ENCODE peak calls at places on chromosome 18, in eight cellular contexts. J is SJSA1, G is IMR-90, C is GM12864, I is right cardiac atrium, Y is GM23248, R is small intestine, U is heart right ventricle. V is an unnamed sample.

GRCh38 chr18:45463433-45463832 is 151.8 kb upstream of the SLC14A2 start:
- DNase-seq in R (no peak), I (no peak), U (no peak), C (no peak), Y (no peak), G (no peak), J (no peak), V (no peak)

GRCh38 chr18:7921938-7922587 is 354.9 kb downstream of the PTPRM start:
- DNase-seq in I (no peak), Y (peak), J (no peak), R (no peak), G (peak), C (no peak), U (no peak), V (peak)

GRCh38 chr18:34709104-34709503 is 994 bp upstream of the DTNA start:
- DNase-seq in Y (peak), R (no peak), C (no peak), J (no peak), U (no peak), I (peak), G (peak), V (peak)

GRCh38 chr18:43542016-43542415 is 264.7 kb upstream of the SYT4 start:
- DNase-seq in U (no peak), R (no peak), C (no peak), G (no peak), I (peak), J (no peak), Y (no peak), V (no peak)

GRCh38 chr18:2887470-2887869 is 40.7 kb downstream of the EMILIN2 start:
- DNase-seq in C (no peak), J (peak), I (no peak), Y (no peak), G (no peak), U (no peak), R (no peak), V (no peak)

GRCh38 chr18:10927980-10928605 is 221.3 kb downstream of the PIEZO2 start:
- DNase-seq in C (peak), Y (peak), I (no peak), G (peak), U (no peak), J (no peak), R (no peak), V (peak)

GRCh38 chr18:35811896-35812295 is 160.6 kb upstream of the RMP24 start:
- DNase-seq in Y (no peak), I (no peak), R (no peak), G (no peak), U (no peak), C (no peak), J (no peak), V (peak)

GRCh38 chr18:58213445-58213844 is 169.4 kb downstream of the NEDD4L start:
- DNase-seq in Y (peak), R (no peak), I (no peak), J (peak), G (peak), U (no peak), C (no peak), V (peak)

GRCh38 chr18:40987581-40987980 is 967.5 kb upstream of the PIK3C3 start:
- DNase-seq in J (no peak), R (no peak), C (no peak), G (no peak), Y (no peak), U (no peak), I (no peak), V (no peak)

GRCh38 chr18:46627136-46627535 is 29.9 kb downstream of the LOXHD1 start:
- DNase-seq in G (no peak), R (no peak), Y (no peak), I (no peak), U (no peak), C (no peak), J (no peak), V (no peak)

GRCh38 chr18:57062841-57063240 is 84.0 kb upstream of the BOD1L2 start:
- DNase-seq in R (no peak), U (no peak), Y (no peak), I (no peak), C (no peak), J (no peak), G (no peak), V (no peak)

GRCh38 chr18:67386028-67386427 is 130.5 kb downstream of the DSEL start:
- DNase-seq in C (no peak), I (no peak), Y (peak), G (peak), J (no peak), U (no peak), R (no peak), V (peak)

GRCh38 chr18:6836331-6836730 is 106.8 kb downstream of the ARHGAP28 start:
- DNase-seq in C (no peak), R (no peak), U (no peak), J (no peak), I (no peak), G (peak), Y (no peak), V (no peak)

GRCh38 chr18:11872479-11873136 is 21.4 kb downstream of the CHMP1B start:
- DNase-seq in G (no peak), Y (peak), I (no peak), C (no peak), U (peak), J (no peak), R (peak), V (no peak)

GRCh38 chr18:42446195-42446594 is 491.2 kb downstream of the PIK3C3 start:
- DNase-seq in I (no peak), Y (peak), C (no peak), U (no peak), G (no peak), J (peak), R (no peak), V (peak)

GRCh38 chr18:24633121-24633520 is 172.7 kb downstream of the HRH4 start:
- DNase-seq in J (no peak), C (no peak), U (no peak), Y (peak), G (peak), I (no peak), R (no peak), V (peak)

GRCh38 chr18:57659463-57660102 is 37.9 kb upstream of the NARS1 start:
- DNase-seq in Y (no peak), U (no peak), I (no peak), J (no peak), G (peak), C (no peak), R (no peak), V (peak)

GRCh38 chr18:13464432-13465125 is 246.0 kb downstream of the LDLRAD4 start:
- DNase-seq in J (no peak), R (peak), C (peak), Y (no peak), I (peak), U (peak), G (no peak), V (no peak)

GRCh38 chr18:79528296-79528695 is 132.6 kb downstream of the NFATC1 start:
- DNase-seq in J (no peak), C (no peak), I (peak), U (no peak), Y (no peak), G (no peak), R (no peak), V (no peak)

GRCh38 chr18:26176134-26176533 is 42.5 kb downstream of the PSMA8 start:
- DNase-seq in U (no peak), I (no peak), J (no peak), G (no peak), C (no peak), Y (no peak), R (no peak), V (no peak)

GRCh38 chr18:28115149-28115550 is 61.8 kb downstream of the CDH2 start:
- DNase-seq in U (no peak), I (no peak), Y (peak), C (no peak), R (no peak), J (peak), G (peak), V (peak)

GRCh38 chr18:905307-905947 is 756 bp downstream of the ADCYAP1 start:
- DNase-seq in R (no peak), Y (no peak), U (no peak), I (no peak), G (no peak), J (no peak), C (no peak), V (no peak)

GRCh38 chr18:43780782-43781340 is 503.6 kb upstream of the SYT4 start:
- DNase-seq in J (no peak), I (no peak), C (no peak), R (no peak), U (no peak), Y (peak), G (peak), V (peak)

GRCh38 chr18:71252351-71252862 is 963.6 kb downstream of the SOCS6 start:
- DNase-seq in U (no peak), G (no peak), J (no peak), R (no peak), Y (no peak), I (no peak), C (no peak), V (no peak)

GRCh38 chr18:31206787-31207381 is 44.2 kb upstream of the DSC1 start:
- DNase-seq in C (peak), G (peak), I (peak), U (peak), J (peak), R (peak), Y (no peak), V (peak)

GRCh38 chr18:24987271-24987932 is 364.6 kb downstream of the ZNF521 start:
- DNase-seq in C (no peak), J (no peak), G (peak), Y (peak), I (peak), R (no peak), U (peak), V (peak)

GRCh38 chr18:25814841-25815458 is 275.5 kb downstream of the SS18 start:
- DNase-seq in I (no peak), J (no peak), C (no peak), R (no peak), G (no peak), Y (no peak), U (no peak), V (no peak)

GRCh38 chr18:23835506-23835905 is 146.3 kb downstream of the LAMA3 start:
- DNase-seq in Y (no peak), G (no peak), J (no peak), R (no peak), I (no peak), C (no peak), U (no peak), V (peak)

GRCh38 chr18:63979409-63979908 is 9.6 kb downstream of the SERPINB8 start:
- DNase-seq in R (peak), C (no peak), G (peak), J (peak), Y (peak), I (peak), U (peak), V (peak)
- H3K4me3 ChIP-seq in R (no peak), C (no peak), G (peak), J (peak), Y (peak), I (peak), U (no peak), V (peak)

DNA sequence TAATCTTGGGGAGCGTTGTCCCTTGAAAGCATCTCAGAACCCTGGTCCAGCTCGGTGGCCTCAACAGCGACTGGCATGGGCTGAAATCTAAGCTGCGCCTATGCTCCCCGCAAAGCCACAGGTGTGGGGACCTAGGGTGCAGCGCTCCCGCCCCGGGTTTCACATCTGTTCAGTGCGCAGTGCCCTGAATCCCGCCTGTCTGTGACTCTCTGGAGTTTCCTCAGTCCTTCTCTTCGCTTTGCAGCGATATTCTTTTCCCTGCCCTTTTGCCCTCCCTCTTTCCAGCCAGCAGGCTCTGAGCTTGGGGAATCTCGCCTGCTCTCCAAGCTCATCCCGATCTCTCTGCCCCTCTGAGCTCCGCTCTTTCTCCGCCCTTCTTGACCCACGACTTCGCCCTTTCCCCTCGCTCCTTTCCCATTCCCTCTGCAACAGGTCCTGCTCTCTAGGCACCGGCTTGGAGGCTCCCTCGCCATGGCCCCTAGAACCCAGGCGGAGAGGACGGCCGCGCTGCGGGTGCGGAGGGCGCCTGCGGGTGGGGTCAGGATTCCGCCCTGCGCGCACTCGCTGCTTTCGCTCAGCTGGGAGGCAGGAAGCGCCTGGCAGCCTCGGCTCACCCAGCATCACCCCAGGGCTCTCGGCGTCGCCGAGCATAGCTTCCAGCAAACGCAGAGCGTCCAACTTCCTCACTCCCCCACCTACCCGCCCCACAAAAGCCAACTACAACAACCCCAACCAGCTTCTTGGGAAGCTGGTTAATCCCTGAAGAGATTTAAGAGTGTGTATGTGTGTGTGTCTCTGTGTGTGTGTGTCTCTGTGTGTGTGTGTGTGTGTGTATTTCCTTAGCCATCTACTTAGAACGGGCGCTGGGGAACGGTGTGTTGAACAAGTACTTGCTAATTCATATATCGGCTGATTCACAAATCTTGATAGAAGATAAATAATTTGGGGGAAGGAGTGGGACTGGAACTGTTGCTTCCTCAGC is 1.1 kb downstream of the GRP start:
- DNase-seq in R (no peak), U (no peak), Y (peak), G (no peak), J (no peak), I (no peak), C (no peak), V (no peak)
- H3K4me3 ChIP-seq in R (no peak), U (no peak), Y (peak), G (no peak), J (no peak), I (no peak), C (no peak), V (no peak)

DNA sequence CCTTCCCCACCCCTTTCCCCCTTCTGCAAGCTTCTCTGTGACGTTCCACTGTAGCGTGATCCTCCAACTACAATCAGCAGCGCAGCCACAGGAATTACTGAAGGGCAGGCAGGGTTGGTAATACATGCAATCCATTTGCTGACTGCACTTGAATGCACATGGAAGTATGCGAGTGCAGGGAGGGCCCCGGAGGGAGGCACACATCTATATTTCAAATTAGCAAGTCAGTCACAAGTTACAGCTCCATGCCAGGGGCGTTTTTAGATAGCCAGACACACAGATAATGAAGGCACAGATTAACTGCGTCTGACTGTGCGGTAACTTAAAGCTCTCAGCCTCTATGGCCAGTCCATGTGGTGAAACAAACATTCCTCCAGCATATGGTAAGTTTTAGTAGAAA is 209.2 kb upstream of the GATA6 start:
- DNase-seq in R (no peak), U (no peak), G (no peak), Y (peak), C (no peak), J (no peak), I (no peak), V (no peak)
- H3K4me3 ChIP-seq in R (no peak), U (no peak), G (no peak), Y (no peak), C (no peak), J (no peak), I (no peak), V (no peak)

GRCh38 chr18:49021076-49021432 is 70.3 kb upstream of the SMAD7 start:
- DNase-seq in J (peak), I (no peak), R (no peak), G (no peak), U (no peak), C (no peak), Y (no peak), V (no peak)

GRCh38 chr18:49018961-49019445 is 68.2 kb upstream of the SMAD7 start:
- DNase-seq in R (no peak), I (no peak), J (peak), U (no peak), G (no peak), C (no peak), Y (no peak), V (no peak)

GRCh38 chr18:49020621-49021021 is 69.9 kb upstream of the SMAD7 start:
- DNase-seq in I (no peak), R (no peak), G (peak), U (no peak), Y (peak), C (no peak), J (peak), V (no peak)

GRCh38 chr18:49019446-49020045 is 68.8 kb upstream of the SMAD7 start:
- DNase-seq in J (no peak), I (no peak), R (no peak), C (peak), G (peak), U (no peak), Y (no peak), V (peak)

DNA sequence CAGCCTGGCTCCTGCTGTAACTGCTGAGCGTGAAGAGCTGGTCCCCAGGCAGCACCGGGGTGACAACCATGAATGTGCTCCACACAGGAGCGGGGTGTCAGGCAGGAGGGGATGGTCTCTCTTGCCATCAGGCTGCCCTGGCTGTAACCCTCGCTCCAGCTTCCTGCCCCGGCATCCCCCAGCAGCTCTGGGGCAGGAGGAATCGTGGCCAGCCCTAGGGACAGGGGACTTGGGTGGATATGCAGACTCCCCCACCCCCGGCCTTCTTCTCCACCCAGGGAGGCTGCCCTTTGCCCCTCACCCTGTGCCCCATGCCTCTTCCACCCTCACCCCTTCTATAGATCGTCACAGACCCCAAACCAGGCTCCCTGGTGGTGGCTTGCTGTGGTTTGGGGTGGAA is 69.4 kb upstream of the SMAD7 start:
- DNase-seq in U (no peak), G (no peak), J (peak), R (no peak), C (no peak), I (no peak), Y (no peak), V (no peak)
- H3K4me3 ChIP-seq in U (no peak), G (no peak), J (no peak), R (no peak), C (no peak), I (no peak), Y (no peak), V (no peak)

GRCh38 chr18:76505611-76506010 is 10.6 kb upstream of the ZNF516 start:
- DNase-seq in Y (peak), U (no peak), R (no peak), I (no peak), C (no peak), J (no peak), G (no peak), V (no peak)

GRCh38 chr18:76502551-76502950 is 7.5 kb upstream of the ZNF516 start:
- DNase-seq in Y (no peak), G (no peak), C (no peak), I (no peak), J (no peak), U (no peak), R (peak), V (no peak)

GRCh38 chr18:76503999-76504398 is 9.0 kb upstream of the ZNF516 start:
- DNase-seq in Y (no peak), R (no peak), G (no peak), C (no peak), J (no peak), U (no peak), I (no peak), V (no peak)

GRCh38 chr18:76504749-76505148 is 9.7 kb upstream of the ZNF516 start:
- DNase-seq in C (no peak), I (no peak), U (no peak), R (no peak), Y (no peak), J (no peak), G (no peak), V (no peak)

DNA sequence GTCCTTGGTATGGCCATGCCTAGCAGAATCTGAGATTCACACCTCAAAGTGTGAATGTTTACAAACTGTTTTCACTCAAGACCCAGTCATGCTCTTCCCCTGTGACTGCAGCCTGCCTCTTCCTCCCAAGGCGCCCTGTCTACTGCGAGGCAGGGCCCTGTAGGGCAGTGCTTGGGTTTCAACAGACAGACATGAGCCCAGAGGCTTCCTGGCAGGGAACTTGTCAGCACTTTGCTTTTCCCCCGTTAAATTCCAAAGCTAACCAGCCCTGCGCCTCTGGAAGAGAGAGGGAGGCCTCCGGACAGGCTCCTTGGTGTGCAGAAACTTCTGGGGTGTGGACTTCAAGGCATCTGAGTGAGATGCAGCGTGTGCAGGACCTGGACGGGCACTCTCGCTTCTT is 8.6 kb upstream of the ZNF516 start:
- DNase-seq in G (no peak), U (no peak), Y (no peak), R (no peak), C (no peak), I (peak), J (no peak), V (no peak)
- H3K4me3 ChIP-seq in G (no peak), U (no peak), Y (no peak), R (no peak), C (no peak), I (no peak), J (no peak), V (no peak)

DNA sequence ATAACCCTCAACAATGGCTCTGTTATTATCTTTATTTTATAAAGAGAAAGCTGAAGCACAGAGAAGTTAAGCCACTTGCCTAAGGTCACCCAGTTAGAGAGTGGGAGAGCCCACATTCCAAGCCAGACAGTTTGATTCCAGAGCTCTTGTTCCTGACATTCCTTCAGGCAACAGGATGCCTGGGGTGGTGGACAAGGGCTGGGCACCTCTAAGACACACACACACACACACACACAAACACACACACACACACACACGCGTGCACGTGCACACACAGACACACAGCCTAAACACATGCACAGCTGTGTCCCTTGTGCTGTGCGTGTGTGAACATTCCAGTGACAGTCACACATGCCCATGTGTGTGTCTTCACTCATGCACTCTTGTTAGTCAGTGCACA is 26.4 kb downstream of the CELF4 start:
- DNase-seq in J (no peak), I (no peak), G (no peak), C (no peak), U (no peak), R (no peak), Y (no peak), V (no peak)
- H3K4me3 ChIP-seq in J (no peak), I (no peak), G (no peak), C (no peak), U (no peak), R (no peak), Y (no peak), V (no peak)

V was measured in fibroblast of mammary gland.